ENCODE peak calls at places on chromosomes 6 and 20, in nine cellular contexts. Z is OCI-LY7, T is tibial nerve, J is adrenal gland, Y is stomach, Q is dorsolateral prefrontal cortex, N is BE2C, S is fibroblast of lung, V is heart left ventricle. B is an unnamed sample.

GRCh38 chr6:2378891-2379652 is 133.7 kb upstream of the GMDS start:
- DNase-seq in Z (peak), T (no peak), J (no peak), Y (no peak), Q (no peak), N (no peak), S (peak), V (no peak), B (peak)

GRCh38 chr6:137942736-137943135 is 75.7 kb downstream of the TNFAIP3 start:
- DNase-seq in Z (no peak), T (no peak), J (no peak), Y (no peak), Q (no peak), N (no peak), S (no peak), V (no peak), B (no peak)

GRCh38 chr6:22601941-22602340 is 32.6 kb downstream of the HDGFL1 start:
- DNase-seq in Z (no peak), T (no peak), J (no peak), Y (no peak), Q (no peak), N (no peak), S (no peak), V (no peak), B (no peak)

GRCh38 chr6:26592649-26593048 is 4.1 kb upstream of the ABT1 start:
- DNase-seq in Z (peak), T (no peak), J (no peak), Y (no peak), Q (no peak), N (no peak), S (no peak), V (no peak), B (no peak)

GRCh38 chr6:119110601-119111548 is 32.4 kb upstream of the FAM184A start:
- DNase-seq in Z (peak), T (no peak), J (peak), Y (no peak), Q (no peak), N (peak), S (peak), V (no peak), B (peak)

GRCh38 chr6:41846666-41847237 is 48.4 kb downstream of the USP49 start:
- DNase-seq in Z (peak), T (no peak), J (peak), Y (peak), Q (no peak), N (peak), S (peak), V (peak), B (peak)

GRCh38 chr6:22041797-22042489 is 254.9 kb downstream of the PRL start:
- DNase-seq in Z (no peak), T (no peak), J (no peak), Y (no peak), Q (no peak), N (no peak), S (peak), V (no peak), B (no peak)

GRCh38 chr6:72328775-72329174 is 293.1 kb upstream of the KCNQ5 start:
- DNase-seq in Z (no peak), T (no peak), J (no peak), Y (no peak), Q (no peak), N (no peak), S (no peak), V (no peak), B (no peak)

GRCh38 chr20:52105045-52105572 is 86.5 kb downstream of the ZFP64 start:
- DNase-seq in Z (no peak), T (no peak), J (peak), Y (no peak), Q (peak), N (peak), S (peak), V (no peak), B (no peak)

GRCh38 chr6:21590345-21590744 is 3.2 kb upstream of the SOX4 start:
- DNase-seq in Z (no peak), T (no peak), J (no peak), Y (no peak), Q (no peak), N (no peak), S (peak), V (no peak), B (no peak)

GRCh38 chr6:156519940-156520339 is 257.2 kb upstream of the ARID1B start:
- DNase-seq in Z (no peak), T (no peak), J (no peak), Y (no peak), Q (no peak), N (no peak), S (no peak), V (no peak), B (no peak)

GRCh38 chr6:34182751-34183531 is 37.1 kb upstream of the GRM4 start:
- DNase-seq in Z (peak), T (no peak), J (no peak), Y (peak), Q (no peak), N (no peak), S (no peak), V (no peak), B (peak)

GRCh38 chr6:52362443-52363221 is 681 bp downstream of the PAQR8 start:
- DNase-seq in Z (peak), T (peak), J (peak), Y (peak), Q (peak), N (peak), S (no peak), V (peak), B (no peak)

GRCh38 chr6:7542065-7542877 is 800 bp downstream of the DSP start:
- DNase-seq in Z (no peak), T (no peak), J (peak), Y (peak), Q (no peak), N (no peak), S (no peak), V (peak), B (no peak)

GRCh38 chr20:11454966-11455799 is 462.5 kb upstream of the BTBD3 start:
- DNase-seq in Z (no peak), T (no peak), J (no peak), Y (no peak), Q (no peak), N (no peak), S (peak), V (no peak), B (no peak)

GRCh38 chr6:110419028-110419739 is 3.8 kb upstream of the DDO start:
- DNase-seq in Z (no peak), T (no peak), J (no peak), Y (no peak), Q (no peak), N (no peak), S (no peak), V (no peak), B (no peak)

GRCh38 chr6:95784869-95785268 is 207.5 kb downstream of the MANEA start:
- DNase-seq in Z (no peak), T (no peak), J (no peak), Y (no peak), Q (no peak), N (no peak), S (no peak), V (no peak), B (no peak)

GRCh38 chr6:17583811-17584210 is 16.3 kb upstream of the FAM8A1 start:
- DNase-seq in Z (no peak), T (no peak), J (no peak), Y (no peak), Q (no peak), N (no peak), S (peak), V (no peak), B (no peak)

GRCh38 chr6:157542405-157542943 is 161.5 kb downstream of the ZDHHC14 start:
- DNase-seq in Z (no peak), T (no peak), J (no peak), Y (no peak), Q (no peak), N (no peak), S (no peak), V (no peak), B (no peak)

GRCh38 chr6:33740204-33740608 is 6.5 kb downstream of the IP6K3 start:
- DNase-seq in Z (no peak), T (no peak), J (no peak), Y (no peak), Q (no peak), N (no peak), S (peak), V (peak), B (no peak)

GRCh38 chr20:24933266-24933908 is 15.7 kb upstream of the CST7 start:
- DNase-seq in Z (no peak), T (no peak), J (no peak), Y (no peak), Q (no peak), N (no peak), S (no peak), V (no peak), B (no peak)

DNA sequence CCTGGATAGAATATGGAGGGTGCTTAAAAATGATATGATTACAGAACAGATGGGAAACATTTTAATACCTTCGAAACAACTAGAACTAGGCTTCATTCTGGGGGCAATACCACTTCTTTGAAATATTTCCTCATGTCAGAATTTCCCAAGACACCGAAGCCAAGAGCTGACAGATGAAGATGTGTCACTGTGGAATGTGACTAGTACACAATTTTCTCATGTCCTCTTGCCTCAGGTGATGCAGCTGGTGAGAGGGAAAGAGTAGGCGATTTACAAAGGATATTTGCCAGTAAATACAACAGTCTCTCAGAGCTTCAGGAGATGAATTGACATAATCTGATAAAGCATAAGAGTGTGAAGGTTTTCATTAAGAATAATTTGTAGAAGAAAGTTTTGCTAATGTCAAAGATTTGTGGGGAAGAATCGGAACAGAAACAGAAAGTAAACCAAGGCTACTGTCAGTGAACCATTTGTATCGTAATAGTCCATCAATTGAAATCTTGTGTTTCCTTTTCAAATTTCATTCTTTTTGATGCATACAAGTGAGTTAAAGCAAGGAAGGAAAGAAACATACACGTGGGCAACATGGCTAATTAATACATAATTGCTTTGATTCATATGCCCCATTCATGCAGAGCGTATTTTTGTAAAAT is 164.7 kb upstream of the CCN2 start:
- DNase-seq in Z (no peak), T (no peak), J (no peak), Y (no peak), Q (no peak), N (no peak), S (no peak), V (no peak), B (no peak)
- H3K4me3 ChIP-seq in Z (no peak), T (no peak), J (no peak), Y (no peak), Q (no peak), N (no peak), S (peak), V (no peak), B (no peak)

GRCh38 chr6:13142611-13143010 is 185.7 kb downstream of the TBC1D7 start:
- DNase-seq in Z (no peak), T (no peak), J (no peak), Y (no peak), Q (no peak), N (no peak), S (no peak), V (no peak), B (no peak)

GRCh38 chr6:13146429-13146828 is 181.9 kb downstream of the TBC1D7 start:
- DNase-seq in Z (no peak), T (no peak), J (no peak), Y (no peak), Q (no peak), N (no peak), S (no peak), V (no peak), B (no peak)

GRCh38 chr6:13152804-13153203 is 175.5 kb downstream of the TBC1D7 start:
- DNase-seq in Z (no peak), T (no peak), J (no peak), Y (no peak), Q (no peak), N (no peak), S (no peak), V (no peak), B (no peak)

GRCh38 chr6:13147396-13148181 is 180.7 kb downstream of the TBC1D7 start:
- DNase-seq in Z (peak), T (no peak), J (no peak), Y (no peak), Q (no peak), N (no peak), S (no peak), V (no peak), B (no peak)
- TF ChIP-seq CTCF in Z (peak), T (no peak), J (no peak), Y (no peak), Q (no peak), N (no peak), S (no peak), V (no peak), B (no peak)

GRCh38 chr20:63821824-63822223 is 9.2 kb downstream of the ZBTB46 start:
- DNase-seq in Z (no peak), T (no peak), J (no peak), Y (no peak), Q (no peak), N (no peak), S (no peak), V (no peak), B (no peak)

GRCh38 chr20:63815869-63816268 is 15.2 kb downstream of the ZBTB46 start:
- DNase-seq in Z (no peak), T (no peak), J (no peak), Y (no peak), Q (no peak), N (no peak), S (no peak), V (no peak), B (no peak)

GRCh38 chr20:63815613-63815862 is 15.5 kb downstream of the ZBTB46 start:
- DNase-seq in Z (no peak), T (no peak), J (no peak), Y (no peak), Q (no peak), N (no peak), S (no peak), V (no peak), B (no peak)

GRCh38 chr20:63822276-63822696 is 8.8 kb downstream of the ZBTB46 start:
- DNase-seq in Z (no peak), T (no peak), J (no peak), Y (no peak), Q (no peak), N (no peak), S (no peak), V (no peak), B (no peak)

DNA sequence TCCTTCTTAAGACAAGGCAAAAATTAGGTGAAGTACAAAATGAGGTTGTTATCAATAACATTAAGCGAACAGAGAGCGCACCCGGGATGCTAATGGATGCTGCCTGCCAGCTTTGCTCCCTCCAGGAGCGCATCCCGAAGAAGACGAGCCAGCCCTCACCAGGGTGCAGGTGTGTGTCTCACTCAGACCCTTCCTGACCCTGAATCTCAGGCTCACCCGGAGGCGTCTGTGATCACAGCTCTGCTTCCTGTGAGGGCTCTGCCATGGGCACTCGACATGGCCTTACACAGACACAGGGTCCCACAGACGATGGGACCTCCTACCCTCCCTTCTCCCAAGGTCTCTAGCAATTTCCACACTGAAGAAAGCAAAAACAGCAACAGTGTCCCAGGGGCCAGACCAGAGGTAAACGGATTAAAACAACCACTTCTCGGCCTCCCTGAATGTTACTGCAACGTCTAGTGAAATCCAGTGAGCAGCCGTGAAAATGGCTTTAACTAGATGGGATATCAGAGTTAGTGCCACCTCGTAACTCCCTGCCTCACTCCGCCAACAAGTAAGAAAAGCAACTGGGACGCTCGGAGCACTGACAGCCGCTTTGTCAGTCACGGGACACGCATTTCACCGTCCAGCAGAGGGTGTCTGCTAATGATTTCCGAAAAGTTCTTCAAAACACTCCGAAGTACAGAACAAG is 11.7 kb downstream of the ZBTB46 start:
- DNase-seq in Z (no peak), T (no peak), J (no peak), Y (no peak), Q (no peak), N (no peak), S (peak), V (no peak), B (no peak)
- H3K4me3 ChIP-seq in Z (no peak), T (no peak), J (no peak), Y (no peak), Q (no peak), N (peak), S (no peak), V (no peak), B (no peak)

GRCh38 chr20:18287915-18288747 is at the start of gene ZNF133:
- DNase-seq in Z (peak), T (peak), J (peak), Y (peak), Q (peak), N (peak), S (peak), V (peak), B (peak)
- TF ChIP-seq CTCF in Z (peak), T (peak), J (no peak), Y (no peak), Q (peak), N (no peak), S (no peak), V (no peak), B (no peak)

GRCh38 chr6:108163267-108163643 is 2.6 kb upstream of the NR2E1 start:
- DNase-seq in Z (peak), T (no peak), J (no peak), Y (no peak), Q (no peak), N (no peak), S (no peak), V (no peak), B (no peak)

GRCh38 chr6:108164815-108165706 is 761 bp upstream of the NR2E1 start:
- DNase-seq in Z (no peak), T (no peak), J (no peak), Y (no peak), Q (no peak), N (no peak), S (no peak), V (no peak), B (no peak)

GRCh38 chr6:108165714-108166663 is at the start of gene NR2E1:
- DNase-seq in Z (no peak), T (no peak), J (no peak), Y (no peak), Q (peak), N (no peak), S (peak), V (no peak), B (no peak)

GRCh38 chr6:108163644-108164536 is 1.9 kb upstream of the NR2E1 start:
- DNase-seq in Z (no peak), T (no peak), J (no peak), Y (no peak), Q (no peak), N (no peak), S (no peak), V (no peak), B (no peak)

DNA sequence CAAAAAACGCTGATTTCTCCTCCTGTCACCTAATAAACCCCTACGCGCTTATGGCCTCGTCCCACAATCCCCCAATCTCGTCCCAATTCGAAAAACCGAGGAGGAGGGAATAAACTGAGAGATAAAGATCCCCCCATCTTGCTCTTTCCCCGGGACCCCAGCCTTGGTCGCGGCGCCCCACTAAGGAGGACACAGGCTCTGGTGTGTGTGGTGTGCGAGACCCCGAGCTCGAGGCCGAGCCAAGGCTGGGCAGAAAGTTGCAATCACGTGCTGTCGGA is 1.3 kb upstream of the NR2E1 start:
- DNase-seq in Z (no peak), T (no peak), J (no peak), Y (no peak), Q (no peak), N (no peak), S (no peak), V (no peak), B (no peak)
- H3K4me3 ChIP-seq in Z (no peak), T (no peak), J (no peak), Y (no peak), Q (peak), N (peak), S (no peak), V (no peak), B (no peak)

GRCh38 chr20:45508068-45508886 is 7.1 kb downstream of the SPINT3 start:
- DNase-seq in Z (no peak), T (no peak), J (no peak), Y (no peak), Q (no peak), N (no peak), S (no peak), V (no peak), B (no peak)
- TF ChIP-seq CTCF in Z (no peak), T (no peak), J (no peak), Y (no peak), Q (no peak), N (no peak), S (no peak), V (no peak), B (no peak)

DNA sequence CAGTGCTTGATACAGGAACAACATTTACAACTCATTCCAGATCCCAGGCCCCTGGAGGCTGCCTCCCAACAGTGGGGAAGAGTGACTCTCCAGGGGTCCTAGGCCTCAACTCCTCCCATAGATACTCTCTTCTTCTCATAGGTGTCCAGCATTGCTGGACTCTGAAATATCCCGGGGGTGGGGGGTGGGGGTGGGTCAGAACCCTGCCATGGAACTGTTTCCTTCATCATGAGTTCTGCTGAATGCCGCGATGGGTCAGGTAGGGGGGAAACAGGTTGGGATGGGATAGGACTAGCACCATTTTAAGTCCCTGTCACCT is 4.2 kb downstream of the PIM1 start:
- DNase-seq in Z (no peak), T (no peak), J (no peak), Y (no peak), Q (no peak), N (no peak), S (no peak), V (no peak), B (no peak)
- H3K4me3 ChIP-seq in Z (no peak), T (no peak), J (no peak), Y (no peak), Q (no peak), N (no peak), S (no peak), V (no peak), B (no peak)

GRCh38 chr6:130222775-130223174 is at the start of gene SAMD3:
- DNase-seq in Z (no peak), T (no peak), J (no peak), Y (no peak), Q (no peak), N (no peak), S (no peak), V (no peak), B (no peak)

GRCh38 chr6:130218136-130218535 is 4.6 kb downstream of the SAMD3 start:
- DNase-seq in Z (no peak), T (no peak), J (no peak), Y (no peak), Q (no peak), N (no peak), S (no peak), V (no peak), B (no peak)

DNA sequence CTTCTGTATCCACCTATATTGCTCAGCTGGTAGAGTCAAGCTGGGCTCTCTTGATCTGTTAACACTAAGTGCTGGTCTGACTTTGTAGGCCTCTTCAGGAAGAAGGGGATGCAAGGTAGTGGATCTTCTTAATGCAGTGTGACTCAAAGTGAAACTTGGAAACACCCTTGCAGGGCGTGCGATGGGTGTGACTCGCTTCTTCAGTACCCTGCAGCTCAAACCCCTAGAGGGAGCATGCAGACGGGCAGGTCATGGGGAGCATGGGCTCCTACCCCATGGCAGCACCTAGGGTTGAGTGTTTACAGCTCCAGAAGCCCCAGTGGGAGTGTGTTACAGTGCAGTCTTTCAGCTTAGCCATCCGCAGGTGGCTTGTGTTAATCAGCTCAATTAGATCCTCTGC is 757 bp upstream of the SAMD3 start:
- DNase-seq in Z (peak), T (no peak), J (no peak), Y (no peak), Q (no peak), N (no peak), S (no peak), V (no peak), B (peak)
- TF ChIP-seq CTCF in Z (no peak), T (no peak), J (no peak), Y (no peak), Q (no peak), N (no peak), S (no peak), V (no peak), B (peak)

GRCh38 chr6:40251609-40252008 is 317.3 kb upstream of the MOCS1 start:
- DNase-seq in Z (peak), T (no peak), J (no peak), Y (no peak), Q (no peak), N (peak), S (no peak), V (no peak), B (no peak)
- H3K4me3 ChIP-seq in Z (no peak), T (no peak), J (no peak), Y (no peak), Q (no peak), N (no peak), S (no peak), V (no peak), B (no peak)

B was measured in GM12864.